ENCODE peak calls at places on chromosomes 4 and X, in seven cellular contexts. U, Q, Z, T, O, V and D are unnamed samples.

GRCh38 chr4:109378511-109378910 is 55.1 kb upstream of the SEC24B start:
- DNase-seq in U (no peak), V (no peak), Q (no peak), O (no peak), Z (no peak), T (no peak), D (no peak)

GRCh38 chr4:88584471-88584900 is 7.8 kb upstream of the HERC3 start:
- DNase-seq in T (no peak), Q (no peak), Z (no peak), V (no peak), U (no peak), O (no peak), D (no peak)

GRCh38 chrX:35826503-35826902 is 28.4 kb downstream of the MAGEB16 start:
- DNase-seq in O (no peak), Q (no peak), V (no peak), U (no peak), T (no peak), Z (no peak), D (peak)

GRCh38 chrX:38987135-38987780 is 186.0 kb downstream of the MID1IP1 start:
- DNase-seq in T (no peak), Q (no peak), Z (no peak), V (no peak), U (no peak), O (no peak), D (no peak)

GRCh38 chr4:58564695-58565094 is 1454.5 kb upstream of the IGFBP7 start:
- DNase-seq in V (no peak), U (no peak), T (no peak), Q (no peak), O (no peak), Z (no peak), D (no peak)

GRCh38 chrX:41236629-41237028 is 97.3 kb upstream of the DDX3X start:
- DNase-seq in Z (no peak), U (no peak), V (no peak), Q (no peak), O (no peak), T (no peak), D (no peak)

GRCh38 chr4:152247271-152247975 is 288.5 kb downstream of the FBXW7 start:
- DNase-seq in O (no peak), T (no peak), Z (no peak), V (no peak), U (no peak), Q (peak), D (no peak)

GRCh38 chr4:177901786-177902185 is 459.5 kb upstream of the AGA start:
- DNase-seq in T (no peak), V (no peak), O (no peak), Z (no peak), U (no peak), Q (no peak), D (no peak)

GRCh38 chrX:111483876-111484275 is 27.6 kb upstream of the SERTM2 start:
- DNase-seq in Q (no peak), O (no peak), Z (no peak), V (no peak), T (no peak), U (no peak), D (no peak)

GRCh38 chr4:159206427-159206871 is 103.6 kb downstream of the RAPGEF2 start:
- DNase-seq in Q (no peak), U (no peak), V (no peak), Z (no peak), T (no peak), O (no peak), D (no peak)

GRCh38 chr4:124322234-124322831 is 390.2 kb downstream of the ANKRD50 start:
- DNase-seq in V (no peak), O (peak), Z (no peak), T (peak), Q (no peak), U (no peak), D (no peak)

GRCh38 chr4:180380733-180381132 is 1862.5 kb upstream of the TENM3 start:
- DNase-seq in Q (no peak), U (no peak), T (peak), O (peak), V (no peak), Z (no peak), D (no peak)

GRCh38 chr4:147754037-147754445 is 22.2 kb downstream of the ARHGAP10 start:
- DNase-seq in Q (no peak), U (no peak), T (no peak), O (peak), V (no peak), Z (no peak), D (no peak)

GRCh38 chrX:117936162-117936561 is 180.4 kb downstream of the KLHL13 start:
- DNase-seq in Z (no peak), U (no peak), O (no peak), T (no peak), V (no peak), Q (no peak), D (no peak)

GRCh38 chrX:71096702-71097032 is 1.0 kb downstream of the FOXO4 start:
- DNase-seq in Z (no peak), Q (no peak), T (no peak), V (no peak), O (no peak), U (no peak), D (no peak)

GRCh38 chrX:134571831-134572230 is 86.4 kb downstream of the PLAC1 start:
- DNase-seq in Z (no peak), Q (no peak), V (no peak), T (no peak), U (no peak), O (no peak), D (no peak)

GRCh38 chr4:91502365-91502764 is 801.4 kb upstream of the GRID2 start:
- DNase-seq in U (no peak), T (peak), Z (no peak), V (no peak), Q (no peak), O (no peak), D (no peak)

GRCh38 chr4:32042486-32042885 is 1322.3 kb downstream of the PCDH7 start:
- DNase-seq in T (no peak), O (no peak), V (no peak), U (no peak), Z (no peak), Q (no peak), D (no peak)

GRCh38 chrX:145405012-145405411 is 157.7 kb downstream of the SPANXN1 start:
- DNase-seq in Q (no peak), Z (no peak), O (peak), U (no peak), T (peak), V (no peak), D (no peak)

GRCh38 chrX:130165181-130165702 is 399 bp downstream of the AIFM1 start:
- DNase-seq in O (no peak), U (no peak), Z (peak), T (no peak), V (peak), Q (no peak), D (no peak)

GRCh38 chr4:124188601-124189000 is 523.9 kb downstream of the ANKRD50 start:
- DNase-seq in Q (no peak), T (no peak), U (no peak), O (no peak), Z (no peak), V (no peak), D (no peak)

GRCh38 chr4:94516067-94516466 is 64.3 kb downstream of the PDLIM5 start:
- DNase-seq in Q (no peak), Z (no peak), U (peak), V (no peak), T (no peak), O (peak), D (no peak)
- TF ChIP-seq POLR2A in Q (no peak), Z (no peak), U (no peak), V (no peak), T (no peak), O (no peak), D (no peak)

DNA sequence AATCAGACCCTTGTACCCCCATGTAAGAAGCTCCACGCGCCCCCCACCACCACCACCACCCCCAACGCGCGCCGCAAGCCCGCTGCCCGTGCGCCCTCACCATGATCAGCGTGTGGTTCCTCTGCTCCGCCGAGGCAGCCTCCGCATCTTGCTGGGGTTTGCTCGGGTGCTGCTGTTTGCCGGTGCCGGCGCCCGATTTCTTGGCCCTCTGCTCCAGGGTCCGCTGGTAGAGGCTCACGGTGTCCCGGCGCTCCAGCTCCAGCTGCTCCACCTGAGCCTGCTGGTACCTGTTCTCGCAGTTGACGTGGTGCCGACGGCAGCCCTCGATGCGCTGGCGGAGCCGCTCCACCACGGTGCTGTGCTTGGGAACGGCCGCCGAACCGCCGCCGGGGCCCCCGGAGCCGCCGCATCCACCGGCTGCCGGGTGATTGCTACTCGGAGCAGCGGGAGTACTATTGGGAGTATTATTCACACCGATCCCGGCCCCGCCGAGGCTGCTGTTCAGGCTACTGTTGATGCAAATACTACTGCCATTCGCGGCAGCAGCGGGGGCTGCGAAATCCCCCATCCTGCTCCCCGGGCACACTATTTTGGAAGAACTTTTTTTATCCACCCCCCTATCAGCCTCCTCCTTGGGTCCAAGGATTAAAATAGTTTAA is 1.1 kb downstream of the MAML3 start:
- DNase-seq in T (no peak), U (peak), O (no peak), Q (peak), Z (peak), V (peak), D (peak)
- TF ChIP-seq POLR2A in T (no peak), U (peak), O (no peak), Q (no peak), Z (no peak), V (no peak), D (no peak)

DNA sequence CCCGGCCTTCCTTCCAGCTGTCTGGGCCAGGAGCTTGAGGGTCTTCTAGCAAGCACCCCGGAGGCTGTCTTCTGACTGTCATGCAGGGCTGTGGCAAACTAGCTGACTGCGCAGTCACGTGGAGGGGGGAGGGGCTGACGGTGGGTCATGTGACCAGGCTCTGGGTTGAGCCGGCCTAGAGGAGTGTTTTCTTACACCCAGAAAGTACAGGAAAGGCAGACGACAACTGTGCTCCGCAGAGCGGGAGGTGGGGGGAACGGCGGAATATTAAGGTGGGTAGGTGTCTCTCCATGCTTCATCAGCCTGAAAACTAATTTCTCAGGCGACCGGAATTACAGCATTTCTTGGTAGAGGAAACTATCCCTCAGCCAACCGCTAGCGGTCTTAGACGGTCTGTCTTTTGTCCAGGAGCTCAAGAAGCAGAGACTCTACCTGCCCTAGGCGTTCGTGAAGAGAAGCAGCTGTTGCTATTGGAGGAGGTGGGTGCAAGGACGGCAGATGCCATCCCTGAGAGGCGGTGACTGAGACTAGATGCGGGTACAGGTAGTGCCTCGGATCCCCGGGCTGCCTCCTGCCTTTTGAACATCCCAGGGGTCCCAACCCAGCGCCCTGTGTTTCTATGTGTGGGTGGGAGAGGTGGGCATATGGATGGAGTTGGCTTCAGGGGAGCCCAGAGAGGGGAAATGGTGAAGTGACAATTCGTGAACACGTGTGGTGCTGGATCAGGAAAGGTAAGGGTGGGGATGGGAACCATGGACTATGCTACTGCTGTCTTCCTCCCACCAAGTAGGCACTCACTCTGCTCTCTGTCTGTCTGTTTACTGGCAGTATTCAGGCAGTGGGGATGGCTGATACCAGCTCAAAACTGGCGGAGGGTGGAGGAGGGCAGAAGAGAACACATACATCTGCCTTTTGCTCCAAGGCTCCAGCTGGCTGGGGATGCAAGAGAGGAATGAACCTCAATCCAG is 8.8 kb downstream of the GPRASP1 start:
- DNase-seq in Z (peak), O (peak), T (no peak), V (peak), U (peak), Q (peak), D (peak)
- TF ChIP-seq POLR2A in Z (peak), O (peak), T (no peak), V (peak), U (peak), Q (peak), D (no peak)

DNA sequence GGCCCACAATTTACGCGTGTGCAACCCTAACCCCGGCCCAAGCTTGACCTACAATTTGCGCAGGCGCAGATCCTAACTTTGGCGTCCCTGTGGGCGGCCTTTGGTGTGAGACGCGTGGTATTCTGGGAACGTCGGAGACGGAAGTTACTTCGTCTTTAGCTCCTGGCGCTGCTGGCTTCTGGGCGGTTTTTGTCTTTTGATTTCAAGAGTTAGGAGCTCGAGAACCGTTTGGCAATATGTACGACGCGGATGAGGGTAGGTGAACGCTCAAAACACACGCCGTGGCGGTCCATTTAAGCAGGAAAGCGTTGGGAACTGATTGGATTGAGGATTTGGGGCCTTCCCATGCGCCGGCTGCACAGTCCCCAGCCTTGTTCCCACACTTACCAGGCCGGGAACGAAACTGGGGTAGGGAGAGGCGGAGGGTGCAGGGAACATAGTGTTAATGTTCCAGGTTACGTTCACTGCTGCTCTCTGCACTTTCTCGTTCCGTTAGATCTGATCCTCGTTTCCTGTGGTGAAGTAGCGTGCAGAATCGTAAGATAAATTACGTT is at the start of gene POLR2B:
- DNase-seq in V (peak), T (peak), O (peak), U (peak), Q (peak), Z (peak), D (peak)
- TF ChIP-seq POLR2A in V (peak), T (peak), O (peak), U (peak), Q (peak), Z (peak), D (no peak)